ENCODE peak calls at places on chromosomes 16 and 17, in five cellular contexts. I is EL, A is T-helper 17 cell, S is cardiac muscle cell, X is mesendoderm. E is an unnamed sample.

GRCh38 chr16:55821210-55821609 is 11.7 kb downstream of the CES1 start:
- DNase-seq in I (no peak), A (no peak), S (no peak), X (no peak), E (no peak)

GRCh38 chr17:17818088-17818526 is 18.7 kb downstream of the SREBF1 start:
- DNase-seq in I (peak; percentile 38), A (no peak), S (peak; percentile 60), X (peak; percentile 38), E (peak; percentile 70)

GRCh38 chr16:15979801-15980200 is 30.4 kb downstream of the ABCC1 start:
- DNase-seq in I (no peak), A (no peak), S (no peak), X (no peak), E (no peak)

GRCh38 chr16:68074850-68075249 is 10.3 kb upstream of the NFATC3 start:
- DNase-seq in I (no peak), A (peak; percentile 52), S (no peak), X (no peak), E (no peak)

GRCh38 chr16:17238285-17239028 is 232.3 kb downstream of the XYLT1 start:
- DNase-seq in I (no peak), A (no peak), S (no peak), X (no peak), E (no peak)

GRCh38 chr16:15907863-15908478 is 19.6 kb upstream of the CEP20 start:
- DNase-seq in I (peak; percentile 38), A (no peak), S (peak; percentile 42), X (peak; percentile 88), E (peak; percentile 94)

GRCh38 chr17:57480438-57481196 is 224.3 kb downstream of the MSI2 start:
- DNase-seq in I (peak; percentile 89), A (no peak), S (peak; percentile 56), X (peak; percentile 60), E (no peak)

GRCh38 chr17:65323055-65323454 is 185.9 kb downstream of the RGS9 start:
- DNase-seq in I (no peak), A (no peak), S (no peak), X (peak; percentile 53), E (peak; percentile 52)

GRCh38 chr17:16977932-16978331 is 6.0 kb upstream of the TNFRSF13B start:
- DNase-seq in I (peak; percentile 89), A (no peak), S (no peak), X (peak; percentile 83), E (peak; percentile 40)

GRCh38 chr16:24010440-24011089 is 174.8 kb downstream of the PRKCB start:
- DNase-seq in I (peak; percentile 56), A (peak; percentile 66), S (peak; percentile 91), X (peak; percentile 77), E (peak; percentile 94)

GRCh38 chr17:74206332-74206818 is 2.9 kb downstream of the RPL38 start:
- DNase-seq in I (peak; percentile 20), A (no peak), S (no peak), X (peak; percentile 31), E (no peak)

GRCh38 chr16:50354629-50355456 is 13.9 kb downstream of the BRD7 start:
- DNase-seq in I (peak; percentile 8), A (no peak), S (peak; percentile 33), X (peak; percentile 23), E (peak; percentile 54)

GRCh38 chr17:50656509-50656908 is 21.8 kb downstream of the ABCC3 start:
- DNase-seq in I (no peak), A (no peak), S (no peak), X (peak; percentile 61), E (no peak)

GRCh38 chr16:85583491-85584181 is 29.5 kb upstream of the GSE1 start:
- DNase-seq in I (peak; percentile 79), A (no peak), S (no peak), X (no peak), E (no peak)

GRCh38 chr16:30562021-30562420 is 3.8 kb upstream of the ZNF764 start:
- DNase-seq in I (no peak), A (no peak), S (no peak), X (no peak), E (peak; percentile 32)

GRCh38 chr16:89720859-89721643 is at the start of the genes VPS9D1 and ZNF276:
- DNase-seq in I (peak; percentile 83), A (peak; percentile 66), S (peak; percentile 93), X (peak; percentile 86), E (peak; percentile 90)

GRCh38 chr17:69761767-69762321 is 313.2 kb upstream of the KCNJ16 start:
- DNase-seq in I (peak; percentile 96), A (no peak), S (no peak), X (peak; percentile 86), E (peak; percentile 17)

GRCh38 chr17:70622382-70623260 is 453.3 kb downstream of the KCNJ2 start:
- DNase-seq in I (peak; percentile 50), A (no peak), S (peak; percentile 47), X (peak; percentile 68), E (peak; percentile 82)

GRCh38 chr16:66416981-66417700 is 10.0 kb upstream of the BEAN1 start:
- DNase-seq in I (peak; percentile 65), A (no peak), S (no peak), X (no peak), E (no peak)

GRCh38 chr16:23987443-23987842 is 151.7 kb downstream of the PRKCB start:
- DNase-seq in I (no peak), A (no peak), S (no peak), X (no peak), E (no peak)

GRCh38 chr17:49000943-49001342 is 3.8 kb downstream of the IGF2BP1 start:
- DNase-seq in I (peak; percentile 59), A (no peak), S (no peak), X (no peak), E (no peak)

GRCh38 chr17:72590882-72591499 is 470.2 kb downstream of the SOX9 start:
- DNase-seq in I (peak; percentile 22), A (no peak), S (no peak), X (no peak), E (no peak)

GRCh38 chr16:74724820-74725549 is 24.3 kb upstream of the MLKL start:
- DNase-seq in I (peak; percentile 80), A (no peak), S (no peak), X (no peak), E (no peak)

GRCh38 chr17:9086577-9086976 is 65.3 kb downstream of the NTN1 start:
- DNase-seq in I (no peak), A (no peak), S (no peak), X (no peak), E (no peak)

GRCh38 chr17:56028837-56029236 is 124.4 kb upstream of the ANKFN1 start:
- DNase-seq in I (no peak), A (no peak), S (no peak), X (no peak), E (no peak)

GRCh38 chr17:20172378-20172775 is 163.2 kb downstream of the SPECC1 start:
- DNase-seq in I (no peak), A (no peak), S (no peak), X (peak; percentile 50), E (peak; percentile 53)

GRCh38 chr17:50169121-50169764 is 3.4 kb downstream of the SGCA start:
- DNase-seq in I (peak; percentile 78), A (peak; percentile 48), S (peak; percentile 75), X (peak; percentile 87), E (peak; percentile 89)

GRCh38 chr17:36000730-36001108 is 634 bp downstream of the CCL15 start:
- DNase-seq in I (no peak), A (no peak), S (no peak), X (no peak), E (no peak)

GRCh38 chr16:354286-354881 is 1.9 kb upstream of the AXIN1 start:
- DNase-seq in I (no peak), A (no peak), S (no peak), X (no peak), E (no peak)

GRCh38 chr17:19904412-19904811 is 36.7 kb upstream of the ULK2 start:
- DNase-seq in I (peak; percentile 21), A (no peak), S (no peak), X (no peak), E (no peak)

GRCh38 chr17:34916120-34916519 is 45.1 kb downstream of the CCT6B start:
- DNase-seq in I (no peak), A (no peak), S (no peak), X (no peak), E (no peak)

GRCh38 chr17:33019161-33019560 is 27.5 kb downstream of the SPACA3 start:
- DNase-seq in I (no peak), A (no peak), S (no peak), X (no peak), E (no peak)

E was measured in GM23338.